ENCODE peak calls at places on chromosomes 6 and 20, in seven cellular contexts. S is ELR; W is NCI-H1436; D is left cardiac atrium; P is sciatic nerve; U is naive thymus-derived CD8-positive, alpha-beta T cell; M is MM.1S. N is an unnamed sample.

GRCh38 chr20:7151666-7152065 is 384.2 kb downstream of the BMP2 start:
- DNase-seq in S (no peak), W (no peak), D (no peak), P (no peak), U (no peak), M (no peak), N (no peak)

GRCh38 chr6:164967102-164967501 is 342.3 kb downstream of the C6orf118 start:
- DNase-seq in S (no peak), W (no peak), D (no peak), P (no peak), U (no peak), M (no peak), N (no peak)

GRCh38 chr20:24657211-24657610 is 187.8 kb downstream of the SYNDIG1 start:
- DNase-seq in S (peak), W (no peak), D (no peak), P (no peak), U (no peak), M (no peak), N (no peak)

GRCh38 chr6:37865534-37865933 is 46.0 kb downstream of the ZFAND3 start:
- DNase-seq in S (no peak), W (no peak), D (no peak), P (no peak), U (no peak), M (no peak), N (no peak)

GRCh38 chr20:4283011-4283410 is 267.7 kb upstream of the RNF24 start:
- DNase-seq in S (no peak), W (no peak), D (no peak), P (no peak), U (no peak), M (no peak), N (no peak)

GRCh38 chr6:37607949-37608348 is 89.7 kb downstream of the MDGA1 start:
- DNase-seq in S (peak), W (no peak), D (no peak), P (no peak), U (no peak), M (no peak), N (no peak)

GRCh38 chr6:81838031-81838430 is 85.5 kb upstream of the TENT5A start:
- DNase-seq in S (no peak), W (no peak), D (no peak), P (no peak), U (no peak), M (no peak), N (no peak)

GRCh38 chr6:149897015-149897697 is 757 bp downstream of the RAET1E start:
- DNase-seq in S (peak), W (no peak), D (peak), P (peak), U (no peak), M (no peak), N (no peak)

GRCh38 chr6:42047790-42048405 is 2.4 kb upstream of the TAF8 start:
- DNase-seq in S (no peak), W (no peak), D (no peak), P (no peak), U (no peak), M (no peak), N (no peak)

GRCh38 chr6:142805042-142805441 is 139.9 kb downstream of the HIVEP2 start:
- DNase-seq in S (no peak), W (no peak), D (no peak), P (no peak), U (no peak), M (no peak), N (no peak)

GRCh38 chr6:2162089-2162465 is 83.3 kb downstream of the GMDS start:
- DNase-seq in S (no peak), W (no peak), D (no peak), P (no peak), U (no peak), M (no peak), N (no peak)

GRCh38 chr6:68333444-68333843 is 301.6 kb upstream of the ADGRB3 start:
- DNase-seq in S (no peak), W (no peak), D (no peak), P (no peak), U (no peak), M (no peak), N (no peak)

GRCh38 chr6:153167026-153167891 is 36.2 kb upstream of the RGS17 start:
- DNase-seq in S (peak), W (no peak), D (no peak), P (no peak), U (no peak), M (no peak), N (no peak)

GRCh38 chr20:13783528-13783927 is 1.2 kb downstream of the ESF1 start:
- DNase-seq in S (no peak), W (no peak), D (no peak), P (no peak), U (no peak), M (no peak), N (no peak)

GRCh38 chr20:56909918-56910714 is 281.0 kb downstream of the TFAP2C start:
- DNase-seq in S (no peak), W (no peak), D (no peak), P (no peak), U (no peak), M (no peak), N (no peak)

N was measured in T-cell.